ENCODE peak calls at places on chromosomes 4 and X, in ten cellular contexts. J is activated gamma-delta T cell treated with anti-CD3 and anti-CD28 coated beads, Interleukin-2, amount 50 U/mL, for 16 hours; I is WTC11; O is COR-L47; S is mucosa of descending colon; Q is BE2C; B is SW480; W is AG20443; H is ascending aorta; P is left cardiac atrium. V is an unnamed sample.

GRCh38 chr4:98092833-98093439 is 50.3 kb downstream of the STPG2 start:
- DNase-seq in B (peak), Q (peak), O (peak), P (no peak), H (no peak), J (no peak), S (peak), W (peak), I (no peak), V (no peak)

GRCh38 chr4:164731827-164732474 is 22.0 kb upstream of the SMIM31 start:
- DNase-seq in B (peak), O (peak), I (peak), W (peak), S (peak), J (peak), H (no peak), P (no peak), Q (peak), V (peak)

GRCh38 chrX:150507251-150507856 is 61.1 kb upstream of the MTM1 start:
- DNase-seq in O (no peak), I (peak), Q (no peak), J (no peak), B (no peak), W (peak), S (peak), P (peak), H (no peak), V (no peak)

GRCh38 chr4:11341337-11342043 is 87.2 kb downstream of the HS3ST1 start:
- DNase-seq in S (no peak), Q (no peak), H (no peak), W (no peak), P (no peak), O (no peak), J (no peak), I (no peak), B (no peak), V (no peak)

GRCh38 chr4:105620640-105621323 is 68.4 kb downstream of the ARHGEF38 start:
- DNase-seq in S (no peak), Q (peak), I (no peak), W (peak), B (peak), P (no peak), H (no peak), O (no peak), J (no peak), V (no peak)

GRCh38 chr4:102344520-102344954 is 745 bp downstream of the SLC39A8 start:
- DNase-seq in B (no peak), S (peak), P (peak), I (peak), Q (peak), O (peak), W (peak), J (peak), H (peak), V (peak)

GRCh38 chrX:6708041-6708440 is 173.1 kb upstream of the VCX3A start:
- DNase-seq in S (no peak), Q (no peak), B (no peak), H (no peak), O (no peak), J (no peak), W (no peak), I (no peak), P (no peak), V (no peak)

GRCh38 chrX:912677-913076 is 282.1 kb downstream of the SHOX start:
- DNase-seq in B (no peak), S (no peak), I (no peak), H (no peak), Q (no peak), J (no peak), O (no peak), P (no peak), W (no peak), V (no peak)

GRCh38 chr4:94621491-94622080 is 136.2 kb upstream of the BMPR1B start:
- DNase-seq in O (peak), Q (peak), H (no peak), W (peak), I (no peak), J (no peak), P (no peak), B (peak), S (peak), V (peak)

GRCh38 chr4:177041356-177041755 is 248.6 kb upstream of the VEGFC start:
- DNase-seq in Q (no peak), P (no peak), W (peak), J (no peak), B (no peak), H (no peak), I (no peak), O (no peak), S (no peak), V (no peak)

GRCh38 chrX:93580634-93581033 is 92.7 kb downstream of the NAP1L3 start:
- DNase-seq in H (no peak), W (no peak), I (no peak), J (no peak), P (no peak), O (no peak), S (no peak), B (no peak), Q (no peak), V (no peak)

GRCh38 chrX:17005712-17006372 is 59.4 kb downstream of the REPS2 start:
- DNase-seq in I (no peak), W (no peak), Q (no peak), H (no peak), J (no peak), S (no peak), B (no peak), P (no peak), O (no peak), V (no peak)

GRCh38 chr4:148270600-148270999 is 171.6 kb downstream of the NR3C2 start:
- DNase-seq in B (no peak), P (no peak), O (no peak), S (no peak), H (no peak), J (no peak), Q (no peak), I (no peak), W (no peak), V (no peak)

GRCh38 chrX:115561605-115562491 is 874 bp downstream of the PLS3 start:
- DNase-seq in S (peak), O (no peak), Q (peak), I (peak), J (no peak), P (peak), W (peak), H (no peak), B (peak), V (peak)

GRCh38 chr4:19358015-19358414 is 893.7 kb upstream of the SLIT2 start:
- DNase-seq in H (no peak), O (no peak), Q (no peak), S (no peak), B (no peak), P (no peak), J (no peak), I (no peak), W (no peak), V (no peak)

GRCh38 chrX:10467793-10468192 is 152.6 kb downstream of the MID1 start:
- DNase-seq in W (no peak), J (no peak), H (no peak), Q (no peak), I (no peak), P (no peak), B (no peak), S (no peak), O (no peak), V (no peak)

GRCh38 chrX:42530027-42530426 is 247.9 kb downstream of the PPP1R2C start:
- DNase-seq in P (no peak), Q (no peak), S (no peak), H (no peak), W (peak), O (no peak), J (no peak), I (no peak), B (no peak), V (no peak)

GRCh38 chrX:65706041-65706828 is 38.8 kb downstream of the MSN start:
- DNase-seq in H (peak), B (peak), J (peak), O (no peak), W (peak), P (peak), I (no peak), Q (no peak), S (no peak), V (no peak)

GRCh38 chrX:135639066-135639815 is 74.2 kb upstream of the CT45A1 start:
- DNase-seq in Q (no peak), B (no peak), W (no peak), S (no peak), J (no peak), P (no peak), I (no peak), O (no peak), H (no peak), V (no peak)

GRCh38 chr4:8703401-8703696 is 110.8 kb downstream of the CPZ start:
- DNase-seq in B (no peak), P (no peak), W (no peak), I (peak), S (no peak), J (no peak), O (no peak), Q (no peak), H (no peak), V (no peak)